ENCODE peak calls at places on chromosomes 6 and 20, in eight cellular contexts. One of them, this sample, is unnamed.

GRCh38 chr6:6236730-6237469 is 83.6 kb downstream of the F13A1 start:
- DNase-seq in KBM-7: no peak
- DNase-seq in SJSA1: no peak
- DNase-seq in fibroblast of mammary gland: no peak
- DNase-seq in tibial artery: no peak
- DNase-seq in uterus: peak
- DNase-seq in endodermal cell: no peak
- DNase-seq in mesothelial cell of epicardium: no peak
- DNase-seq in this sample: no peak

GRCh38 chr20:63027425-63028389 is 20.9 kb upstream of the BHLHE23 start:
- DNase-seq in SJSA1: no peak
- DNase-seq in uterus: no peak
- DNase-seq in KBM-7: no peak
- DNase-seq in fibroblast of mammary gland: no peak
- DNase-seq in tibial artery: no peak
- DNase-seq in mesothelial cell of epicardium: no peak
- DNase-seq in endodermal cell: no peak
- DNase-seq in this sample: no peak

GRCh38 chr6:52734072-52734471 is 29.2 kb downstream of the GSTA2 start:
- DNase-seq in tibial artery: no peak
- DNase-seq in endodermal cell: no peak
- DNase-seq in KBM-7: no peak
- DNase-seq in SJSA1: no peak
- DNase-seq in uterus: no peak
- DNase-seq in mesothelial cell of epicardium: no peak
- DNase-seq in fibroblast of mammary gland: no peak
- DNase-seq in this sample: no peak

GRCh38 chr6:17705428-17705777 is 1.3 kb downstream of the NUP153 start:
- DNase-seq in tibial artery: peak
- DNase-seq in uterus: peak
- DNase-seq in endodermal cell: peak
- DNase-seq in fibroblast of mammary gland: peak
- DNase-seq in mesothelial cell of epicardium: no peak
- DNase-seq in KBM-7: no peak
- DNase-seq in SJSA1: no peak
- DNase-seq in this sample: peak

GRCh38 chr20:16759161-16759523 is 11.0 kb downstream of the OTOR start:
- DNase-seq in tibial artery: no peak
- DNase-seq in mesothelial cell of epicardium: no peak
- DNase-seq in KBM-7: no peak
- DNase-seq in uterus: no peak
- DNase-seq in SJSA1: no peak
- DNase-seq in endodermal cell: no peak
- DNase-seq in fibroblast of mammary gland: no peak
- DNase-seq in this sample: no peak

GRCh38 chr6:164098857-164099534 is 684.5 kb downstream of the QKI start:
- DNase-seq in SJSA1: no peak
- DNase-seq in mesothelial cell of epicardium: no peak
- DNase-seq in KBM-7: no peak
- DNase-seq in endodermal cell: peak
- DNase-seq in fibroblast of mammary gland: peak
- DNase-seq in uterus: no peak
- DNase-seq in tibial artery: no peak
- DNase-seq in this sample: peak

GRCh38 chr20:44217342-44218092 is 6.9 kb upstream of the OSER1 start:
- DNase-seq in uterus: peak
- DNase-seq in fibroblast of mammary gland: peak
- DNase-seq in SJSA1: peak
- DNase-seq in endodermal cell: peak
- DNase-seq in KBM-7: peak
- DNase-seq in tibial artery: no peak
- DNase-seq in mesothelial cell of epicardium: peak
- DNase-seq in this sample: peak

GRCh38 chr6:11900662-11901598 is 111.2 kb upstream of the HIVEP1 start:
- DNase-seq in SJSA1: no peak
- DNase-seq in endodermal cell: peak
- DNase-seq in uterus: no peak
- DNase-seq in mesothelial cell of epicardium: no peak
- DNase-seq in KBM-7: no peak
- DNase-seq in tibial artery: no peak
- DNase-seq in fibroblast of mammary gland: no peak
- DNase-seq in this sample: no peak

GRCh38 chr6:10733151-10733715 is 10.4 kb downstream of the TMEM14C start:
- DNase-seq in SJSA1: no peak
- DNase-seq in uterus: no peak
- DNase-seq in mesothelial cell of epicardium: no peak
- DNase-seq in endodermal cell: no peak
- DNase-seq in fibroblast of mammary gland: no peak
- DNase-seq in tibial artery: no peak
- DNase-seq in KBM-7: peak
- DNase-seq in this sample: no peak

GRCh38 chr6:83055366-83055964 is 10.2 kb downstream of the UBE3D start:
- DNase-seq in mesothelial cell of epicardium: peak
- DNase-seq in KBM-7: peak
- DNase-seq in SJSA1: peak
- DNase-seq in uterus: peak
- DNase-seq in endodermal cell: peak
- DNase-seq in tibial artery: no peak
- DNase-seq in fibroblast of mammary gland: peak
- DNase-seq in this sample: peak

GRCh38 chr6:93017626-93018025 is 401.7 kb downstream of the EPHA7 start:
- DNase-seq in fibroblast of mammary gland: no peak
- DNase-seq in endodermal cell: no peak
- DNase-seq in mesothelial cell of epicardium: no peak
- DNase-seq in KBM-7: no peak
- DNase-seq in uterus: no peak
- DNase-seq in SJSA1: no peak
- DNase-seq in tibial artery: no peak
- DNase-seq in this sample: no peak

GRCh38 chr20:40073535-40074111 is 615.4 kb downstream of the MAFB start:
- DNase-seq in mesothelial cell of epicardium: no peak
- DNase-seq in endodermal cell: peak
- DNase-seq in tibial artery: no peak
- DNase-seq in KBM-7: no peak
- DNase-seq in fibroblast of mammary gland: peak
- DNase-seq in SJSA1: no peak
- DNase-seq in uterus: no peak
- DNase-seq in this sample: no peak

GRCh38 chr6:113860165-113860955 is 3.2 kb downstream of the MARCKS start:
- DNase-seq in tibial artery: peak
- DNase-seq in endodermal cell: peak
- DNase-seq in uterus: peak
- DNase-seq in mesothelial cell of epicardium: peak
- DNase-seq in SJSA1: peak
- DNase-seq in KBM-7: no peak
- DNase-seq in fibroblast of mammary gland: peak
- DNase-seq in this sample: peak

GRCh38 chr20:63837475-63837874 is 6.4 kb upstream of the ZBTB46 start:
- DNase-seq in fibroblast of mammary gland: no peak
- DNase-seq in endodermal cell: no peak
- DNase-seq in tibial artery: no peak
- DNase-seq in SJSA1: no peak
- DNase-seq in mesothelial cell of epicardium: no peak
- DNase-seq in uterus: no peak
- DNase-seq in KBM-7: no peak
- DNase-seq in this sample: no peak

GRCh38 chr20:11851646-11852045 is 66.0 kb upstream of the BTBD3 start:
- DNase-seq in SJSA1: no peak
- DNase-seq in KBM-7: no peak
- DNase-seq in uterus: no peak
- DNase-seq in fibroblast of mammary gland: peak
- DNase-seq in mesothelial cell of epicardium: no peak
- DNase-seq in endodermal cell: no peak
- DNase-seq in tibial artery: no peak
- DNase-seq in this sample: no peak

GRCh38 chr6:136886110-136886509 is 36.0 kb upstream of the SLC35D3 start:
- DNase-seq in uterus: no peak
- DNase-seq in tibial artery: no peak
- DNase-seq in SJSA1: no peak
- DNase-seq in KBM-7: no peak
- DNase-seq in endodermal cell: no peak
- DNase-seq in mesothelial cell of epicardium: no peak
- DNase-seq in fibroblast of mammary gland: peak
- DNase-seq in this sample: peak

GRCh38 chr20:12019677-12020076 is 102.0 kb downstream of the BTBD3 start:
- DNase-seq in endodermal cell: no peak
- DNase-seq in SJSA1: no peak
- DNase-seq in KBM-7: no peak
- DNase-seq in fibroblast of mammary gland: no peak
- DNase-seq in uterus: no peak
- DNase-seq in tibial artery: no peak
- DNase-seq in mesothelial cell of epicardium: no peak
- DNase-seq in this sample: no peak

GRCh38 chr20:24164360-24164759 is 175.8 kb upstream of the GGTLC1 start:
- DNase-seq in fibroblast of mammary gland: no peak
- DNase-seq in mesothelial cell of epicardium: peak
- DNase-seq in uterus: no peak
- DNase-seq in KBM-7: peak
- DNase-seq in tibial artery: no peak
- DNase-seq in endodermal cell: peak
- DNase-seq in SJSA1: peak
- DNase-seq in this sample: peak